ENCODE peak calls at places on chromosomes 5 and 9, in ten cellular contexts. M is endothelial cell, O is neural crest cell, I is GM13977, B is PC-9, A is bronchial epithelial cell, P is upper lobe of left lung, S is AG04450, J is fibroblast of lung, U is heart right ventricle. Y is an unnamed sample.

GRCh38 chr5:36090033-36090432 is 23.4 kb upstream of the UGT3A2 start:
- DNase-seq in M (peak), O (no peak), I (no peak), B (peak), A (peak), P (no peak), S (no peak), J (peak), U (no peak), Y (no peak)

GRCh38 chr5:3179220-3179619 is 416.4 kb upstream of the IRX1 start:
- DNase-seq in M (no peak), O (no peak), I (no peak), B (no peak), A (no peak), P (no peak), S (no peak), J (no peak), U (no peak), Y (no peak)

GRCh38 chr5:164345853-164346252 is 840.4 kb downstream of the MAT2B start:
- DNase-seq in M (no peak), O (no peak), I (no peak), B (no peak), A (no peak), P (no peak), S (no peak), J (no peak), U (no peak), Y (no peak)

GRCh38 chr9:100352201-100352726 is 478 bp downstream of the TEX10 start:
- DNase-seq in M (peak), O (no peak), I (peak), B (no peak), A (peak), P (no peak), S (no peak), J (peak), U (peak), Y (peak)

GRCh38 chr9:98251554-98251953 is 3.9 kb downstream of the TBC1D2 start:
- DNase-seq in M (no peak), O (no peak), I (no peak), B (peak), A (peak), P (peak), S (no peak), J (peak), U (no peak), Y (no peak)

GRCh38 chr5:1011226-1011631 is 2.6 kb downstream of the NKD2 start:
- DNase-seq in M (peak), O (no peak), I (peak), B (no peak), A (peak), P (peak), S (no peak), J (no peak), U (no peak), Y (no peak)

GRCh38 chr5:173454381-173454763 is 126.2 kb upstream of the STC2 start:
- DNase-seq in M (no peak), O (no peak), I (no peak), B (peak), A (peak), P (no peak), S (peak), J (peak), U (no peak), Y (no peak)

GRCh38 chr5:72276219-72276752 is 43.8 kb downstream of the MRPS27 start:
- DNase-seq in M (no peak), O (no peak), I (no peak), B (no peak), A (no peak), P (no peak), S (no peak), J (no peak), U (no peak), Y (no peak)

GRCh38 chr9:123434619-123435240 is 78.7 kb downstream of the CRB2 start:
- DNase-seq in M (peak), O (no peak), I (no peak), B (no peak), A (no peak), P (no peak), S (no peak), J (no peak), U (no peak), Y (no peak)

GRCh38 chr9:136860933-136861873 is 4.9 kb downstream of the EDF1 start:
- DNase-seq in M (no peak), O (no peak), I (no peak), B (peak), A (no peak), P (peak), S (no peak), J (no peak), U (no peak), Y (no peak)

GRCh38 chr9:130242270-130243014 is 23.1 kb upstream of the HMCN2 start:
- DNase-seq in M (no peak), O (no peak), I (no peak), B (no peak), A (no peak), P (no peak), S (no peak), J (no peak), U (no peak), Y (no peak)

GRCh38 chr5:138280915-138281314 is 6.5 kb upstream of the GFRA3 start:
- DNase-seq in M (no peak), O (no peak), I (no peak), B (no peak), A (no peak), P (no peak), S (no peak), J (no peak), U (no peak), Y (no peak)

GRCh38 chr5:83608122-83608521 is 112.5 kb downstream of the HAPLN1 start:
- DNase-seq in M (peak), O (peak), I (peak), B (no peak), A (peak), P (no peak), S (no peak), J (peak), U (peak), Y (no peak)
- TF ChIP-seq CTCF in M (peak), O (peak), I (peak), B (peak), A (peak), P (no peak), S (peak), J (peak), U (peak), Y (peak)

GRCh38 chr5:80266566-80266965 is 10.7 kb upstream of the SERINC5 start:
- DNase-seq in M (no peak), O (no peak), I (no peak), B (no peak), A (no peak), P (no peak), S (no peak), J (no peak), U (no peak), Y (no peak)
- TF ChIP-seq CTCF in M (no peak), O (no peak), I (no peak), B (no peak), A (no peak), P (no peak), S (no peak), J (no peak), U (no peak), Y (no peak)

DNA sequence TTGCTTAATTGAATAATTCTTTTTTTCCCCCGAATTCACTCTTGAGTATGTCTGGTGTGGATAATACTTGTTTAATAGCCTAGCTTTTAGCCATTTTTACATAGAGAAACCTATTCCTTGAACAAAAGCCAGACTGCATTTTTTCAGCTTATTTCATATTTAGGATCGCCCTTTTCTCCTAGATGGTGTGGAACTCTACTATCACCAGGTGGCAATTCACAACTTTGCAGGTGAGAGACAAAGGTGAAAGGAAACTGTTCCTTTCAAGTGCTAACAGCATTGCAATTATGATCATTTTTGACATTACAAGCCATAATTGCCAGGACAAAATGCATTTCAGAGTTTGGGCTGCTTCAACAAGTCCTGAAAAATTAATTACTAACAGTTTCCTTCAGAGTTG is 57.4 kb upstream of the SH3GL2 start:
- DNase-seq in M (no peak), O (no peak), I (no peak), B (no peak), A (no peak), P (no peak), S (no peak), J (no peak), U (no peak), Y (no peak)
- TF ChIP-seq CTCF in M (no peak), O (no peak), I (no peak), B (no peak), A (no peak), P (no peak), S (no peak), J (no peak), U (no peak), Y (no peak)

GRCh38 chr5:8869932-8870331 is 675.9 kb downstream of the SEMA5A start:
- DNase-seq in M (no peak), O (no peak), I (no peak), B (no peak), A (no peak), P (peak), S (no peak), J (no peak), U (no peak), Y (no peak)

GRCh38 chr5:8865686-8866374 is 680.0 kb downstream of the SEMA5A start:
- DNase-seq in M (no peak), O (no peak), I (no peak), B (no peak), A (no peak), P (no peak), S (no peak), J (no peak), U (no peak), Y (no peak)

GRCh38 chr5:8861764-8862163 is 684.1 kb downstream of the SEMA5A start:
- DNase-seq in M (no peak), O (no peak), I (no peak), B (no peak), A (no peak), P (no peak), S (no peak), J (no peak), U (no peak), Y (no peak)

DNA sequence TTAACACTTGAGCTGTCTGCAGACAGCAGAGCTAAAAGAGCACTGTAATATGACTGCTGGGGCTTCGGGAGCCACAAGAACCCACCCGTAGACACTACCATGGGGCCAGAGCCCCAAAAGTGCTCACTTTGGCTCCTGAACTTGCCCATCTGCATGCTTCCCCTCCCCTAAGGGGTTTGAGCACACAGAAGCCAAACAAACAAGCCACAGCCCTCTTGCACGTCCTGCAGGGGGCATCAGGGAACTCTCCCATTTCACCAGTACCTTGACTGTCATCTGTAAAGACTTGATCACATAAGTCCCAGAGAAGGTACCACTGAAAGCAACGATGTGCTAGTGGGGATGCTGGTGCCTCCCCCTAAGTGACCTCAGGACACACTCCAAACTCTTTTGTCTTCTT is 681.8 kb downstream of the SEMA5A start:
- DNase-seq in M (peak), O (no peak), I (no peak), B (no peak), A (peak), P (no peak), S (no peak), J (peak), U (no peak), Y (no peak)
- TF ChIP-seq CTCF in M (peak), O (peak), I (peak), B (peak), A (peak), P (no peak), S (peak), J (peak), U (no peak), Y (no peak)

GRCh38 chr5:179267071-179267670 is 78.1 kb downstream of the ADAMTS2 start:
- DNase-seq in M (no peak), O (no peak), I (no peak), B (no peak), A (no peak), P (peak), S (no peak), J (no peak), U (no peak), Y (peak)
- TF ChIP-seq CTCF in M (no peak), O (no peak), I (no peak), B (no peak), A (no peak), P (no peak), S (no peak), J (no peak), U (no peak), Y (no peak)

GRCh38 chr5:122774861-122775712 is at the start of gene SNX2:
- DNase-seq in M (peak), O (peak), I (peak), B (peak), A (peak), P (peak), S (peak), J (peak), U (peak), Y (peak)
- TF ChIP-seq CTCF in M (no peak), O (peak), I (peak), B (no peak), A (peak), P (peak), S (peak), J (no peak), U (peak), Y (peak)

GRCh38 chr9:128553695-128554094 is 1.3 kb downstream of the SPTAN1 start:
- DNase-seq in M (no peak), O (no peak), I (no peak), B (peak), A (peak), P (no peak), S (peak), J (peak), U (no peak), Y (no peak)

GRCh38 chr9:128550770-128551651 is 1.4 kb upstream of the SPTAN1 start:
- DNase-seq in M (no peak), O (no peak), I (no peak), B (no peak), A (peak), P (no peak), S (no peak), J (no peak), U (peak), Y (no peak)

GRCh38 chr9:128552744-128553221 is 396 bp downstream of the SPTAN1 start:
- DNase-seq in M (no peak), O (peak), I (no peak), B (no peak), A (no peak), P (no peak), S (no peak), J (no peak), U (peak), Y (peak)

GRCh38 chr9:128551652-128552152 is 685 bp upstream of the SPTAN1 start:
- DNase-seq in M (no peak), O (no peak), I (no peak), B (no peak), A (peak), P (no peak), S (no peak), J (no peak), U (no peak), Y (no peak)

GRCh38 chr9:128552153-128552743 is at the start of gene SPTAN1:
- DNase-seq in M (peak), O (peak), I (peak), B (peak), A (peak), P (peak), S (peak), J (peak), U (peak), Y (peak)
- TF ChIP-seq CTCF in M (no peak), O (peak), I (no peak), B (no peak), A (peak), P (peak), S (peak), J (no peak), U (no peak), Y (no peak)

Y was measured in osteocyte.